ENCODE peak calls at places on chromosomes 11 and 22, in four cellular contexts. H is GM23338, V is H1, E is HCT116. G is an unnamed sample.

GRCh38 chr22:49737101-49737551 is 90.5 kb downstream of the BRD1 start:
- DNase-seq in H (no peak), V (no peak), E (no peak), G (peak; percentile 84)

GRCh38 chr11:122763108-122763507 is 75.2 kb upstream of the CRTAM start:
- DNase-seq in H (no peak), V (no peak), E (no peak), G (no peak)

GRCh38 chr11:31267720-31268119 is 101.8 kb downstream of the DCDC1 start:
- DNase-seq in H (no peak), V (no peak), E (no peak), G (no peak)

GRCh38 chr11:14118047-14118446 is 155.5 kb downstream of the SPON1 start:
- DNase-seq in H (no peak), V (no peak), E (no peak), G (no peak)

GRCh38 chr11:35218956-35219355 is 80.0 kb downstream of the CD44 start:
- DNase-seq in H (no peak), V (no peak), E (no peak), G (no peak)

GRCh38 chr11:119371778-119372182 is 9.7 kb downstream of the USP2 start:
- DNase-seq in H (no peak), V (no peak), E (no peak), G (no peak)

GRCh38 chr11:75576445-75577049 is 14.5 kb downstream of the SERPINH1 start:
- DNase-seq in H (peak; percentile 75), V (no peak), E (no peak), G (no peak)

GRCh38 chr22:17921871-17922821 is 102.2 kb downstream of the MICAL3 start:
- DNase-seq in H (peak; percentile 95), V (peak; percentile 64), E (no peak), G (no peak)

GRCh38 chr11:47278769-47279168 is 8.8 kb downstream of the MADD start:
- DNase-seq in H (no peak), V (no peak), E (no peak), G (no peak)

GRCh38 chr11:61061081-61061826 is 41.0 kb upstream of the CD5 start:
- DNase-seq in H (no peak), V (no peak), E (peak; percentile 6), G (no peak)

GRCh38 chr11:10623797-10624761 is 55.6 kb upstream of the LYVE1 start:
- DNase-seq in H (peak; percentile 83), V (peak; percentile 84), E (peak; percentile 43), G (no peak)

GRCh38 chr11:2540521-2541320 is 95.9 kb downstream of the KCNQ1 start:
- DNase-seq in H (no peak), V (no peak), E (no peak), G (no peak)

GRCh38 chr11:68012843-68013610 is 2.9 kb downstream of the ALDH3B1 start:
- DNase-seq in H (no peak), V (no peak), E (peak; percentile 80), G (no peak)
- TF ChIP-seq POLR2AphosphoS5 in H (no peak), V (no peak), E (peak; percentile 47), G (no peak)

GRCh38 chr11:8061555-8062428 is 19.2 kb upstream of the TUB start:
- DNase-seq in H (no peak), V (peak; percentile 39), E (no peak), G (no peak)
- H3K27ac ChIP-seq in H (no peak overlapping the region), V (no peak overlapping the region), E (no peak overlapping the region), G (peak overlapping the region; percentile 78)

GRCh38 chr22:37854946-37855345 is 5.7 kb downstream of the EIF3L start:
- DNase-seq in H (no peak), V (no peak), E (no peak), G (no peak)

GRCh38 chr22:37865510-37865909 is 16.3 kb downstream of the EIF3L start:
- DNase-seq in H (no peak), V (no peak), E (no peak), G (no peak)

GRCh38 chr22:37855462-37855861 is 6.2 kb downstream of the EIF3L start:
- DNase-seq in H (no peak), V (no peak), E (no peak), G (no peak)

GRCh38 chr22:37862570-37863325 is 13.5 kb downstream of the EIF3L start:
- DNase-seq in H (no peak), V (no peak), E (no peak), G (no peak)

GRCh38 chr22:37860796-37861421 is 11.7 kb downstream of the EIF3L start:
- DNase-seq in H (no peak), V (no peak), E (no peak), G (no peak)
- H3K4me1 ChIP-seq in H (no peaks in the 10 kb centered on the region), V (no peaks in the 10 kb centered on the region), E (peaks cover 5% of the 10 kb centered on the region), G (peaks cover 6% of the 10 kb centered on the region)

GRCh38 chr22:37010976-37011375 is 8.3 kb downstream of the TST start:
- DNase-seq in H (no peak), V (no peak), E (no peak), G (no peak)

GRCh38 chr22:37009490-37009889 is 9.8 kb downstream of the TST start:
- DNase-seq in H (no peak), V (no peak), E (no peak), G (no peak)

GRCh38 chr22:37007666-37008065 is 11.6 kb downstream of the TST start:
- DNase-seq in H (peak; percentile 46), V (no peak), E (no peak), G (no peak)

GRCh38 chr22:37010174-37010573 is 9.1 kb downstream of the TST start:
- DNase-seq in H (no peak), V (no peak), E (no peak), G (no peak)

GRCh38 chr22:37008365-37008764 is 10.9 kb downstream of the TST start:
- DNase-seq in H (no peak), V (no peak), E (no peak), G (no peak)
- TF ChIP-seq POLR2AphosphoS5 in H (no peak), V (no peak), E (no peak), G (no peak)

DNA sequence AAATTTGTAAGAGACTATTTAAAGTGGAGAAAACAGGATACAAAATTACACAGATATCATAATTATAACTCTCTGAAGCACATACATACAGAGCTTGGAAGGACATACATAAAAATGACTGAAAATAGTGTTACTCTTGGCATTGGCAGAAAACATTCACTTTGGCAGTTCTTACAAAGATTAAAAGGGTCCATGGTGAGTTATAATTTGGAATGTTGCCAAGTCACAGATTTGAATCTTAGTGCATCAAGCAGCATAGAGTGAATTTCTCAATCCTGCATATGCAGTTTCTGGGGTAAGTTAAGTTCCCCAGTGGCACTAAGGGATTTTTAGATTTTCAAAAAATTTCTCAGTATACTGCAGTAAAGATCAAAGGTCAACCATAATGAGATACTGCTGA is 115.9 kb downstream of the CCDC81 start:
- DNase-seq in H (no peak), V (no peak), E (no peak), G (no peak)
- H3K27ac ChIP-seq in H (no peak overlapping the region), V (no peak overlapping the region), E (no peak overlapping the region), G (no peak overlapping the region)

GRCh38 chr22:26672060-26672471 is 14.7 kb downstream of the MIAT start:
- DNase-seq in H (no peak), V (no peak), E (no peak), G (no peak)
- H3K4me1 ChIP-seq in H (peaks cover 31% of the 10 kb centered on the region), V (peaks cover 4% of the 10 kb centered on the region), E (peaks cover 28% of the 10 kb centered on the region), G (peaks cover 30% of the 10 kb centered on the region)

GRCh38 chr22:23223566-23224317 is 43.4 kb downstream of the BCR start:
- DNase-seq in H (no peak), V (no peak), E (no peak), G (no peak)
- TF ChIP-seq POLR2AphosphoS5 in H (no peak), V (no peak), E (no peak), G (no peak)

GRCh38 chr22:23233746-23234408 is 53.6 kb downstream of the BCR start:
- DNase-seq in H (no peak), V (no peak), E (no peak), G (no peak)
- H3K27ac ChIP-seq in H (no peak overlapping the region), V (no peak overlapping the region), E (no peak overlapping the region), G (no peak overlapping the region)